ENCODE peak calls at places on chromosome 4, in four cellular contexts. G is naive thymus-derived CD8-positive, alpha-beta T cell; B is stomach; K is stimulated activated CD4-positive, alpha-beta T cell treated with anti-CD3 and anti-CD28 coated beads, TNF-alpha, amount 100 ng/mL, for 24 hours. A is an unnamed sample.

GRCh38 chr4:61185288-61185687 is 14.8 kb upstream of the ADGRL3 start:
- DNase-seq in G (no peak), B (no peak), K (no peak), A (no peak)

GRCh38 chr4:63211377-63211776 is 1197.9 kb downstream of the TECRL start:
- DNase-seq in G (no peak), B (no peak), K (no peak), A (no peak)

GRCh38 chr4:6549890-6550620 is 24.9 kb upstream of the MAN2B2 start:
- DNase-seq in G (no peak), B (no peak), K (no peak), A (peak; percentile 31)

GRCh38 chr4:150032541-150032940 is 45.7 kb upstream of the DCLK2 start:
- DNase-seq in G (no peak), B (no peak), K (no peak), A (no peak)

GRCh38 chr4:102196221-102196620 is 149.1 kb downstream of the SLC39A8 start:
- DNase-seq in G (no peak), B (no peak), K (no peak), A (no peak)

GRCh38 chr4:12723849-12724447 is 760.2 kb downstream of the RAB28 start:
- DNase-seq in G (no peak), B (no peak), K (no peak), A (no peak)

GRCh38 chr4:67500373-67500772 is 44.9 kb downstream of the CENPC start:
- DNase-seq in G (no peak), B (no peak), K (no peak), A (no peak)

GRCh38 chr4:139872274-139872673 is 206.7 kb downstream of the MGST2 start:
- DNase-seq in G (no peak), B (no peak), K (no peak), A (peak; percentile 23)

GRCh38 chr4:101103381-101104142 is 243.8 kb downstream of the PPP3CA start:
- DNase-seq in G (no peak), B (no peak), K (no peak), A (no peak)

GRCh38 chr4:30073001-30073710 is 647.0 kb upstream of the PCDH7 start:
- DNase-seq in G (no peak), B (no peak), K (no peak), A (no peak)

GRCh38 chr4:152935661-152936445 is at the start of gene FHDC1:
- DNase-seq in G (peak; percentile 4), B (peak; percentile 90), K (peak; percentile 21), A (peak; percentile 75)

GRCh38 chr4:188867796-188868195 is 728.6 kb downstream of the TRIML1 start:
- DNase-seq in G (no peak), B (no peak), K (no peak), A (no peak)

GRCh38 chr4:83124079-83124780 is 9.7 kb upstream of the PLAC8 start:
- DNase-seq in G (no peak), B (no peak), K (no peak), A (no peak)

GRCh38 chr4:122992111-122992510 is 69.7 kb upstream of the NUDT6 start:
- DNase-seq in G (no peak), B (no peak), K (no peak), A (no peak)

GRCh38 chr4:89305712-89306437 is 1.7 kb downstream of the GPRIN3 start:
- DNase-seq in G (no peak), B (no peak), K (no peak), A (peak; percentile 47)

GRCh38 chr4:155582971-155583437 is 83.6 kb upstream of the GUCY1A1 start:
- DNase-seq in G (peak; percentile 39), B (no peak), K (no peak), A (peak; percentile 19)

GRCh38 chr4:72846280-72847111 is 223.0 kb downstream of the COX18 start:
- DNase-seq in G (no peak), B (no peak), K (no peak), A (peak; percentile 35)

GRCh38 chr4:7360802-7361201 is 73.9 kb downstream of the PSAPL1 start:
- DNase-seq in G (no peak), B (no peak), K (no peak), A (no peak)

GRCh38 chr4:61619528-61619927 is 419.4 kb downstream of the ADGRL3 start:
- DNase-seq in G (no peak), B (no peak), K (no peak), A (no peak)

A was measured in Caki2.